ENCODE peak calls at places on chromosomes 7 and 10, in six cellular contexts. One of them, this sample, is unnamed.

GRCh38 chr7:5296015-5296621 is 13.4 kb downstream of the SLC29A4 start:
- DNase-seq in mammary epithelial cell: no peak
- DNase-seq in IMR-90: no peak
- DNase-seq in SK-N-SH: no peak
- DNase-seq in K562: no peak
- DNase-seq in fibroblast of lung: no peak
- DNase-seq in this sample: no peak

GRCh38 chr10:99777918-99778716 is 4.3 kb upstream of the ABCC2 start:
- DNase-seq in fibroblast of lung: no peak
- DNase-seq in mammary epithelial cell: no peak
- DNase-seq in SK-N-SH: no peak
- DNase-seq in K562: no peak
- DNase-seq in IMR-90: no peak
- DNase-seq in this sample: no peak

GRCh38 chr7:83468251-83468739 is 180.6 kb downstream of the SEMA3E start:
- DNase-seq in mammary epithelial cell: peak
- DNase-seq in IMR-90: peak
- DNase-seq in fibroblast of lung: peak
- DNase-seq in SK-N-SH: peak
- DNase-seq in K562: peak
- DNase-seq in this sample: no peak

GRCh38 chr10:97069576-97070362 is 116.0 kb downstream of the SLIT1 start:
- DNase-seq in K562: peak
- DNase-seq in IMR-90: no peak
- DNase-seq in mammary epithelial cell: peak
- DNase-seq in SK-N-SH: no peak
- DNase-seq in fibroblast of lung: peak
- DNase-seq in this sample: no peak

GRCh38 chr7:80918406-80918805 is 445 bp downstream of the SEMA3C start:
- DNase-seq in K562: no peak
- DNase-seq in mammary epithelial cell: no peak
- DNase-seq in IMR-90: no peak
- DNase-seq in fibroblast of lung: no peak
- DNase-seq in SK-N-SH: no peak
- DNase-seq in this sample: no peak

GRCh38 chr7:155983176-155983815 is 171.0 kb upstream of the SHH start:
- DNase-seq in SK-N-SH: no peak
- DNase-seq in mammary epithelial cell: no peak
- DNase-seq in IMR-90: no peak
- DNase-seq in K562: no peak
- DNase-seq in fibroblast of lung: no peak
- DNase-seq in this sample: no peak

GRCh38 chr10:11468126-11468742 is 143.2 kb downstream of the USP6NL start:
- DNase-seq in mammary epithelial cell: no peak
- DNase-seq in fibroblast of lung: peak
- DNase-seq in K562: no peak
- DNase-seq in IMR-90: peak
- DNase-seq in SK-N-SH: no peak
- DNase-seq in this sample: no peak

GRCh38 chr10:71525721-71526120 is 129.0 kb downstream of the CDH23 start:
- DNase-seq in IMR-90: no peak
- DNase-seq in K562: no peak
- DNase-seq in fibroblast of lung: no peak
- DNase-seq in SK-N-SH: no peak
- DNase-seq in mammary epithelial cell: peak
- DNase-seq in this sample: no peak

GRCh38 chr7:155517452-155517851 is 28.9 kb downstream of the CNPY1 start:
- DNase-seq in mammary epithelial cell: no peak
- DNase-seq in IMR-90: no peak
- DNase-seq in fibroblast of lung: no peak
- DNase-seq in SK-N-SH: no peak
- DNase-seq in K562: no peak
- DNase-seq in this sample: no peak

GRCh38 chr10:103470755-103471653 is 8.0 kb downstream of the CALHM3 start:
- DNase-seq in fibroblast of lung: no peak
- DNase-seq in SK-N-SH: no peak
- DNase-seq in K562: peak
- DNase-seq in IMR-90: no peak
- DNase-seq in mammary epithelial cell: no peak
- DNase-seq in this sample: peak

GRCh38 chr7:21064698-21065648 is 278.3 kb upstream of the SP8 start:
- DNase-seq in SK-N-SH: no peak
- DNase-seq in fibroblast of lung: no peak
- DNase-seq in mammary epithelial cell: peak
- DNase-seq in K562: no peak
- DNase-seq in IMR-90: no peak
- DNase-seq in this sample: no peak

GRCh38 chr10:65620404-65621048 is 1305.3 kb upstream of the LRRTM3 start:
- DNase-seq in mammary epithelial cell: peak
- DNase-seq in K562: no peak
- DNase-seq in IMR-90: no peak
- DNase-seq in fibroblast of lung: no peak
- DNase-seq in SK-N-SH: no peak
- DNase-seq in this sample: no peak

GRCh38 chr10:65622608-65623007 is 1303.2 kb upstream of the LRRTM3 start:
- DNase-seq in K562: no peak
- DNase-seq in SK-N-SH: no peak
- DNase-seq in mammary epithelial cell: peak
- DNase-seq in IMR-90: no peak
- DNase-seq in fibroblast of lung: no peak
- DNase-seq in this sample: no peak

GRCh38 chr10:65614956-65615565 is 1310.8 kb upstream of the LRRTM3 start:
- DNase-seq in K562: no peak
- DNase-seq in SK-N-SH: no peak
- DNase-seq in IMR-90: no peak
- DNase-seq in mammary epithelial cell: peak
- DNase-seq in fibroblast of lung: no peak
- DNase-seq in this sample: no peak

GRCh38 chr10:65618125-65618524 is 1307.7 kb upstream of the LRRTM3 start:
- DNase-seq in SK-N-SH: no peak
- DNase-seq in IMR-90: peak
- DNase-seq in fibroblast of lung: no peak
- DNase-seq in mammary epithelial cell: no peak
- DNase-seq in K562: no peak
- DNase-seq in this sample: no peak
- H3K4me3 ChIP-seq in SK-N-SH: no peak
- H3K4me3 ChIP-seq in IMR-90: no peak
- H3K4me3 ChIP-seq in fibroblast of lung: no peak
- H3K4me3 ChIP-seq in mammary epithelial cell: no peak
- H3K4me3 ChIP-seq in K562: no peak
- H3K4me3 ChIP-seq in this sample: no peak

GRCh38 chr10:102001435-102002068 is 54.4 kb downstream of the ARMH3 start:
- DNase-seq in mammary epithelial cell: no peak
- DNase-seq in fibroblast of lung: peak
- DNase-seq in K562: no peak
- DNase-seq in SK-N-SH: no peak
- DNase-seq in IMR-90: no peak
- DNase-seq in this sample: no peak
- H3K4me2 ChIP-seq in mammary epithelial cell: no peak
- H3K4me2 ChIP-seq in fibroblast of lung: no peak
- H3K4me2 ChIP-seq in K562: no peak
- H3K4me2 ChIP-seq in SK-N-SH: no peak
- H3K4me2 ChIP-seq in IMR-90: no peak
- H3K4me2 ChIP-seq in this sample: peak

GRCh38 chr10:4651404-4652037 is 174.5 kb upstream of the AKR1E2 start:
- DNase-seq in K562: no peak
- DNase-seq in SK-N-SH: no peak
- DNase-seq in IMR-90: no peak
- DNase-seq in fibroblast of lung: peak
- DNase-seq in mammary epithelial cell: peak
- DNase-seq in this sample: no peak
- H3K9ac ChIP-seq in K562: no peak
- H3K9ac ChIP-seq in SK-N-SH: no peak
- H3K9ac ChIP-seq in IMR-90: no peak
- H3K9ac ChIP-seq in fibroblast of lung: no peak
- H3K9ac ChIP-seq in mammary epithelial cell: no peak
- H3K9ac ChIP-seq in this sample: no peak

GRCh38 chr10:18402766-18403346 is 248.5 kb downstream of the NSUN6 start:
- DNase-seq in SK-N-SH: no peak
- DNase-seq in K562: no peak
- DNase-seq in mammary epithelial cell: no peak
- DNase-seq in fibroblast of lung: peak
- DNase-seq in IMR-90: peak
- DNase-seq in this sample: no peak

GRCh38 chr10:18400201-18400910 is 251.0 kb downstream of the NSUN6 start:
- DNase-seq in IMR-90: peak
- DNase-seq in fibroblast of lung: peak
- DNase-seq in SK-N-SH: peak
- DNase-seq in mammary epithelial cell: no peak
- DNase-seq in K562: peak
- DNase-seq in this sample: no peak

GRCh38 chr10:18400911-18401260 is 250.5 kb downstream of the NSUN6 start:
- DNase-seq in IMR-90: no peak
- DNase-seq in mammary epithelial cell: no peak
- DNase-seq in fibroblast of lung: no peak
- DNase-seq in SK-N-SH: peak
- DNase-seq in K562: no peak
- DNase-seq in this sample: no peak

GRCh38 chr10:18399158-18399557 is 252.2 kb downstream of the NSUN6 start:
- DNase-seq in fibroblast of lung: no peak
- DNase-seq in mammary epithelial cell: no peak
- DNase-seq in SK-N-SH: no peak
- DNase-seq in K562: no peak
- DNase-seq in IMR-90: no peak
- DNase-seq in this sample: no peak

DNA sequence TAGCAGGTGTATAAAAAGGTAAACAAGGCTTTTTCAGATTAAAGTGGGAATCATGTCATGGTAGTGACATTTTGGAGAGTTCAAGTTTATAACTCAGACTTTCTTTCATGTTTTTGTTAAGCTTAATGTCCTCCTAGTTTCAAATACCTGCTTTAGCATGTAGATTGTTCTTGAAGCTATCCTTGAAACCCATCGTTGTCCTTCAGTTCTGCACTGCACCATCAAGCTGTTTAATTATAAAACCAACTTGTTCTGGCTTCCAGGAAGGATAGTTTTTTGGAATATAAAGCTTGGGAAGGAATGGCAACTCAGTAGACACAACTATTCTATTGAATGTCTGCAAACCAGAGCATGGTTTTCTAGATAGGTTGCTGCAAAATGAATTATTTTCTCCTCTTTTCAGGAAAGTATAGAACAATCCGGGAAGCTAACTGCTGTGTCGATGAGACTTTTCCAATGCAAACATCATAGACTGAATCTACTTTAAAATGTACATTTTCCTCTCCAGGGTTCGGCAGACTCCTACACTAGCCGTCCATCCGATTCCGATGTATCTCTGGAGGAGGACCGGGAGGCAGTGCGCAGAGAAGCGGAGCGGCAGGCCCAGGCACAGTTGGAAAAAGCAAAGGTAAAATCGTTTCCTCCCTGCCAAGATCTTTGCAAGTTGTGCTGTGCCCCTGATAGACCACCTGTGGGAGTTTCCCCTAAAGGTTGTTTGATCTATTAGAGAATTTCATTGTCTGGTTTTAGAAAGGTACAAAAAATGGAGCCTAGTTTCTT is 249.8 kb downstream of the NSUN6 start:
- DNase-seq in SK-N-SH: no peak
- DNase-seq in fibroblast of lung: no peak
- DNase-seq in IMR-90: no peak
- DNase-seq in mammary epithelial cell: no peak
- DNase-seq in K562: no peak
- DNase-seq in this sample: no peak
- H3K4me3 ChIP-seq in SK-N-SH: no peak
- H3K4me3 ChIP-seq in fibroblast of lung: no peak
- H3K4me3 ChIP-seq in IMR-90: no peak
- H3K4me3 ChIP-seq in mammary epithelial cell: no peak
- H3K4me3 ChIP-seq in K562: no peak
- H3K4me3 ChIP-seq in this sample: no peak

DNA sequence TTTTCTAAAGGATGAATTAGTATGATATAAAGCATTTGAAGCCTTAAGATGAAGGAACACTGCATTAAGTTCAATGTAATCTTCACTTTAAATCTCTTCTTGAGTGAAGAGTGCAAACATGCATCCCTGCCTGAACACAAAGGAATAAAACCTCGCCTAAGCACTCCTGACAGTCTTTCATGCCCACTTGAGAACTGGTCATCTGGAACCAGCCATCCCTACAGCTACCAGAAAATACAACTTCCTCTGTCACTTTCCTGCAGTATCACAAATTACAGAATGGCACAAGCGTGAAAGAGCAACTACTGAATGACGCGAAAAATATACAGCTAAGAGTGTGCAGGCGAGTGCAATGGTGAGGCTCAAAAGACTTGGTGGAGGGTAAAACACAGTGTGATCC is 1079.9 kb downstream of the CNTNAP2 start:
- DNase-seq in fibroblast of lung: no peak
- DNase-seq in mammary epithelial cell: no peak
- DNase-seq in SK-N-SH: no peak
- DNase-seq in IMR-90: no peak
- DNase-seq in K562: no peak
- DNase-seq in this sample: no peak
- H3K4me2 ChIP-seq in fibroblast of lung: no peak
- H3K4me2 ChIP-seq in mammary epithelial cell: no peak
- H3K4me2 ChIP-seq in SK-N-SH: no peak
- H3K4me2 ChIP-seq in IMR-90: no peak
- H3K4me2 ChIP-seq in K562: no peak
- H3K4me2 ChIP-seq in this sample: no peak

GRCh38 chr7:157734926-157735640 is 398.3 kb downstream of the DNAJB6 start:
- DNase-seq in fibroblast of lung: no peak
- DNase-seq in SK-N-SH: no peak
- DNase-seq in mammary epithelial cell: no peak
- DNase-seq in IMR-90: no peak
- DNase-seq in K562: no peak
- DNase-seq in this sample: no peak

GRCh38 chr7:157735826-157736225 is 399.0 kb downstream of the DNAJB6 start:
- DNase-seq in K562: no peak
- DNase-seq in fibroblast of lung: no peak
- DNase-seq in mammary epithelial cell: no peak
- DNase-seq in IMR-90: no peak
- DNase-seq in SK-N-SH: no peak
- DNase-seq in this sample: no peak

GRCh38 chr7:157738064-157738460 is 401.3 kb downstream of the DNAJB6 start:
- DNase-seq in K562: no peak
- DNase-seq in mammary epithelial cell: no peak
- DNase-seq in fibroblast of lung: peak
- DNase-seq in IMR-90: no peak
- DNase-seq in SK-N-SH: no peak
- DNase-seq in this sample: no peak

GRCh38 chr7:157737151-157738063 is 400.6 kb downstream of the DNAJB6 start:
- DNase-seq in K562: no peak
- DNase-seq in mammary epithelial cell: no peak
- DNase-seq in SK-N-SH: no peak
- DNase-seq in fibroblast of lung: no peak
- DNase-seq in IMR-90: no peak
- DNase-seq in this sample: no peak

GRCh38 chr7:157736341-157736740 is 399.5 kb downstream of the DNAJB6 start:
- DNase-seq in mammary epithelial cell: no peak
- DNase-seq in IMR-90: no peak
- DNase-seq in K562: no peak
- DNase-seq in SK-N-SH: no peak
- DNase-seq in fibroblast of lung: no peak
- DNase-seq in this sample: no peak
- H3K9ac ChIP-seq in mammary epithelial cell: no peak
- H3K9ac ChIP-seq in IMR-90: no peak
- H3K9ac ChIP-seq in K562: no peak
- H3K9ac ChIP-seq in SK-N-SH: no peak
- H3K9ac ChIP-seq in fibroblast of lung: no peak
- H3K9ac ChIP-seq in this sample: no peak

GRCh38 chr10:60781678-60782077 is 3.4 kb downstream of the CDK1 start:
- DNase-seq in IMR-90: no peak
- DNase-seq in SK-N-SH: peak
- DNase-seq in fibroblast of lung: no peak
- DNase-seq in K562: no peak
- DNase-seq in mammary epithelial cell: no peak
- DNase-seq in this sample: no peak
- H3K4me3 ChIP-seq in IMR-90: no peak
- H3K4me3 ChIP-seq in SK-N-SH: peak
- H3K4me3 ChIP-seq in fibroblast of lung: no peak
- H3K4me3 ChIP-seq in K562: peak
- H3K4me3 ChIP-seq in mammary epithelial cell: peak
- H3K4me3 ChIP-seq in this sample: peak

GRCh38 chr7:39085590-39086049 is 107.9 kb downstream of the POU6F2 start:
- DNase-seq in SK-N-SH: no peak
- DNase-seq in mammary epithelial cell: peak
- DNase-seq in IMR-90: no peak
- DNase-seq in K562: no peak
- DNase-seq in fibroblast of lung: no peak
- DNase-seq in this sample: no peak
- H3K4me2 ChIP-seq in SK-N-SH: no peak
- H3K4me2 ChIP-seq in mammary epithelial cell: no peak
- H3K4me2 ChIP-seq in IMR-90: peak
- H3K4me2 ChIP-seq in K562: peak
- H3K4me2 ChIP-seq in fibroblast of lung: no peak
- H3K4me2 ChIP-seq in this sample: no peak